ENCODE peak calls at places on chromosomes 4 and X, in seven cellular contexts. O is H9, B is neuronal stem cell, H is mesenchymal stem cell, P is mesendoderm, G is H1, Y is trophoblast cell. D is an unnamed sample.

GRCh38 chr4:60134106-60134505 is 1066.0 kb upstream of the ADGRL3 start:
- DNase-seq in O (no peak), B (no peak), H (peak; percentile 26), P (no peak), G (no peak), Y (no peak), D (no peak)

GRCh38 chr4:146654648-146654975 is 15.9 kb downstream of the POU4F2 start:
- DNase-seq in O (no peak), B (no peak), H (peak; percentile 9), P (no peak), G (no peak), Y (no peak), D (no peak)

GRCh38 chrX:54413753-54414152 is 26.5 kb upstream of the TSR2 start:
- DNase-seq in O (no peak), B (no peak), H (peak; percentile 0), P (no peak), G (no peak), Y (no peak), D (no peak)

GRCh38 chrX:53088136-53088974 is 5.6 kb upstream of the KANTR start:
- DNase-seq in O (peak; percentile 88), B (no peak), H (peak; percentile 83), P (peak; percentile 89), G (no peak), Y (peak; percentile 91), D (peak; percentile 78)

GRCh38 chrX:11254417-11255109 is 38.6 kb upstream of the AMELX start:
- DNase-seq in O (no peak), B (no peak), H (no peak), P (no peak), G (no peak), Y (no peak), D (no peak)

GRCh38 chr4:165489786-165490185 is 111.0 kb downstream of the CPE start:
- DNase-seq in O (no peak), B (no peak), H (no peak), P (no peak), G (no peak), Y (no peak), D (no peak)

GRCh38 chr4:8289151-8289750 is 19.7 kb downstream of the HTRA3 start:
- DNase-seq in O (no peak), B (no peak), H (no peak), P (no peak), G (no peak), Y (peak; percentile 86), D (no peak)

GRCh38 chrX:31499120-31499519 is 427.3 kb upstream of the FTHL17 start:
- DNase-seq in O (no peak), B (no peak), H (peak; percentile 76), P (peak; percentile 20), G (no peak), Y (no peak), D (peak; percentile 42)

GRCh38 chr4:41142946-41143720 is 71.2 kb downstream of the APBB2 start:
- DNase-seq in O (no peak), B (no peak), H (peak; percentile 94), P (no peak), G (no peak), Y (peak; percentile 46), D (peak; percentile 92)

GRCh38 chr4:107835409-107835808 is 10.7 kb downstream of the SGMS2 start:
- DNase-seq in O (no peak), B (no peak), H (peak; percentile 79), P (no peak), G (no peak), Y (no peak), D (peak; percentile 62)

GRCh38 chr4:11404431-11404830 is 24.3 kb downstream of the HS3ST1 start:
- DNase-seq in O (no peak), B (no peak), H (no peak), P (no peak), G (no peak), Y (no peak), D (no peak)

DNA sequence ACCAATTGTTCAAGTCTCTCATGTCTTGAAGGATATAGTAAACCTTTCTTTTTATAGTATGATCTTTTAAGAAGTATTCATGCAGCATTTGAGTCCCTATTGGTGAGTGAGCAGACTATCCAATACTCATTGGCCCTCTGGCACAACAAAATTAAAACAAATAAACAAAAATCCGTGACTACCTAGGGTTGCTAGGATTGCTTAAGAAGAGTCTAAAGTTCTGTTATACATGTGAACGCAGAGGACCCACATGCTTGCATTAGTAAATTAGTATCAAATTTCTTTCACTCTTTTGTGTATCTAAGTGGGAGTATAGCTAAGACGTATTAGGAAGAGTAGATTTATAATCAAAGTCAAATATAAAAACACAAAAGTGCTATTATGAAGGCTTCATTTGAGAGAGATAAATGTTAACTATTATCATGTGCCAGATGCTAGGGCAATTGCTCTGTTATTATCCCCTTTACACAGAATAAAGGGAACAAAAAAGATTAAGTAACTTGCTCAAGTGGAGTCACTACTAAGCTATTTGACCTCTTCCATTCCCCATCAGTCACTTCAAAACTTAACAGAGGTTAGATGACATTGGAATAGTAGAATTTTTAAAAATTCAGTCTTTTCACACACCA is 29.2 kb upstream of the LARP1B start:
- DNase-seq in O (no peak), B (no peak), H (no peak), P (no peak), G (no peak), Y (no peak), D (peak; percentile 52)
- H2AK5ac ChIP-seq in O (no peak overlapping the region), B (no peak overlapping the region), H (no peak overlapping the region), P (no peak overlapping the region), G (no peak overlapping the region), Y (no peak overlapping the region), D (no peak overlapping the region)

GRCh38 chr4:189279188-189279587 is 661.5 kb upstream of the FRG1 start:
- DNase-seq in O (no peak), B (no peak), H (peak; percentile 86), P (peak; percentile 21), G (no peak), Y (peak; percentile 15), D (peak; percentile 99)

GRCh38 chr4:189278559-189279165 is 662.0 kb upstream of the FRG1 start:
- DNase-seq in O (no peak), B (no peak), H (peak; percentile 40), P (peak; percentile 21), G (no peak), Y (no peak), D (peak; percentile 72)
- H2AK5ac ChIP-seq in O (no peak overlapping the region), B (no peak overlapping the region), H (no peak overlapping the region), P (no peak overlapping the region), G (no peak overlapping the region), Y (no peak overlapping the region), D (no peak overlapping the region)

DNA sequence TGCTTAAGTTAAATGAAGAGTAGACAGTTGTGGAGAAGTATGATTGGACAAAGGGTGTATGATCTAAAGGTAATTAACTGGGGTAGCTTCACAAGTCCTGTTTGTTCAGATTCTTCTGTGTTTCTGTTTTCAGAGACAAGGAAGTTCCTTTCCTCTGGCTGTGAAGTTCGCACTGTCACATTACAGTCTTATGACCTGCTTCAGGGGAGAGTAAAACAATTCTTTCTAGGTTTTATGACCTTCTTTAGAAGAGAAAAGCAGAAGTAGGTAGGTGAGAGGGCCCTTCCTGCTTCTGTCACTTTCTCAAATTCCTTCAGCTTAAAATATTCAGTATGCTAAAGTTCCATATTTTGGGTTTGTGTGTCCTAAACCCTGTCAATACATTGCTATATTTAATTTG is 211.9 kb downstream of the SOX3 start:
- DNase-seq in O (no peak), B (no peak), H (no peak), P (no peak), G (no peak), Y (no peak), D (no peak)
- H2AK5ac ChIP-seq in O (no peak overlapping the region), B (no peak overlapping the region), H (no peak overlapping the region), P (no peak overlapping the region), G (no peak overlapping the region), Y (no peak overlapping the region), D (no peak overlapping the region)

DNA sequence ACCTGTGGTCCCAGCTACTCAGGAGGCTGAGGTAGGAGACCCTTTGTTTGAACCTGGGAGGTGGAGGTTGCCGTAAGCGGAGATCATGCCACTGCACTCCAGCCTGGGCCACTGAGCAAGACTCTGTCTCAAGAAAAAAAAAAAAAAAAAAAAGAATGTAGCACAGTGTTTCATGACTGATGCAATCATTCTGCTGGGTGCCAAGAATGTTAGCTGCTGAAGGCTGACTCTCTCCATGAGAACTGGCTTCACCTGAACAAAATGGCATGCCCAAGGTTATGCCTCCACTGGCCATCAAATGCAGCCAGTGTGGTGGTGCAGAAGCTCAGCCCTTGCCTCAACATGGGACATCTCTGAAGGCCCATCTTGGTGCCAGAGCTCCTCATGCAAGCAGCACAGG is 412.1 kb downstream of the ADAM29 start:
- DNase-seq in O (no peak), B (no peak), H (peak; percentile 32), P (no peak), G (no peak), Y (peak; percentile 56), D (peak; percentile 50)
- H2AK5ac ChIP-seq in O (no peak overlapping the region), B (no peak overlapping the region), H (no peak overlapping the region), P (no peak overlapping the region), G (no peak overlapping the region), Y (no peak overlapping the region), D (no peak overlapping the region)

GRCh38 chrX:38968817-38969216 is 167.6 kb downstream of the MID1IP1 start:
- DNase-seq in O (no peak), B (no peak), H (no peak), P (no peak), G (no peak), Y (peak; percentile 10), D (no peak)

GRCh38 chrX:38973327-38973726 is 172.1 kb downstream of the MID1IP1 start:
- DNase-seq in O (no peak), B (no peak), H (peak; percentile 13), P (peak; percentile 23), G (no peak), Y (peak; percentile 76), D (peak; percentile 17)

GRCh38 chrX:38970074-38970473 is 168.8 kb downstream of the MID1IP1 start:
- DNase-seq in O (no peak), B (no peak), H (no peak), P (no peak), G (no peak), Y (no peak), D (no peak)

GRCh38 chrX:38968344-38968743 is 167.1 kb downstream of the MID1IP1 start:
- DNase-seq in O (no peak), B (no peak), H (peak; percentile 82), P (no peak), G (no peak), Y (peak; percentile 54), D (no peak)

DNA sequence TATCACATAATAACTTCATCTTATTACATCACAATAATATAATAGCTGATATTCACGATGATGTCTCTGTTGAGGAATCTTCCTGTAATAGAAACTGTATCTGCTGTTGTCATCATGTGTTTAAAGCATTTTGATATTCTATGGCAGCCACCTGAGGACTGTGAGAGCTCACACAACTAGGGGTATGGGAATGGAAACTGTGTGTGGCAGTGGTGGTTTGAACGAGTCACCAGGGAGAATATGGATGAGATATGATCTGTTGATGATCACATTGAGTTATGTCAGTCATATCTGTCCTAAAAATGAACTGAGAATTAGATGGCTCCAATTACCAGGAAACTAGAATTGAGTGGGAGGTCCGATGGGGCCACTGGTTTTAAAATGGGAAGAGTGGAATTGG is 169.6 kb downstream of the MID1IP1 start:
- DNase-seq in O (no peak), B (no peak), H (no peak), P (no peak), G (no peak), Y (no peak), D (no peak)
- H2AK5ac ChIP-seq in O (no peak overlapping the region), B (no peak overlapping the region), H (no peak overlapping the region), P (no peak overlapping the region), G (no peak overlapping the region), Y (no peak overlapping the region), D (no peak overlapping the region)

GRCh38 chrX:112087545-112087944 is 5.0 kb upstream of the TRPC5 start:
- DNase-seq in O (no peak), B (no peak), H (no peak), P (no peak), G (no peak), Y (no peak), D (no peak)
- H2AK5ac ChIP-seq in O (no peak overlapping the region), B (no peak overlapping the region), H (no peak overlapping the region), P (no peak overlapping the region), G (no peak overlapping the region), Y (no peak overlapping the region), D (no peak overlapping the region)